ENCODE peak calls at places on chromosomes 3 and 15, in four cellular contexts. V is body of pancreas, R is brain microvascular endothelial cell, B is left lung. L is an unnamed sample.

GRCh38 chr15:32718822-32719716 is 1.3 kb downstream of the GREM1 start:
- DNase-seq in V (peak), R (no peak), B (no peak), L (peak)

GRCh38 chr3:39809995-39810595 is 686 bp downstream of the MYRIP start:
- DNase-seq in V (peak), R (no peak), B (no peak), L (no peak)

GRCh38 chr3:172869356-172869755 is 118.8 kb downstream of the ECT2 start:
- DNase-seq in V (peak), R (no peak), B (no peak), L (peak)

GRCh38 chr3:182292586-182292985 is 500.7 kb upstream of the ATP11B start:
- DNase-seq in V (no peak), R (no peak), B (no peak), L (no peak)

GRCh38 chr3:115996420-115997108 is 373.3 kb downstream of the GAP43 start:
- DNase-seq in V (no peak), R (peak), B (no peak), L (no peak)

GRCh38 chr15:25464784-25465183 is 26.0 kb upstream of the UBE3A start:
- DNase-seq in V (no peak), R (no peak), B (no peak), L (no peak)

GRCh38 chr3:27589795-27590194 is 105.6 kb upstream of the SLC4A7 start:
- DNase-seq in V (no peak), R (peak), B (no peak), L (no peak)

GRCh38 chr15:50506121-50506520 is 40.3 kb downstream of the USP50 start:
- DNase-seq in V (no peak), R (no peak), B (no peak), L (no peak)

GRCh38 chr3:149009732-149010131 is 18.4 kb downstream of the GYG1 start:
- DNase-seq in V (no peak), R (no peak), B (no peak), L (no peak)

GRCh38 chr3:12224181-12225147 is 64.4 kb upstream of the PPARG start:
- DNase-seq in V (no peak), R (peak), B (no peak), L (no peak)

GRCh38 chr3:131396170-131396569 is 14.6 kb downstream of the NUDT16 start:
- DNase-seq in V (no peak), R (no peak), B (no peak), L (no peak)

GRCh38 chr3:150454085-150454484 is 46.0 kb downstream of the TSC22D2 start:
- DNase-seq in V (no peak), R (no peak), B (no peak), L (no peak)

GRCh38 chr15:40050788-40051615 is 12.0 kb upstream of the SRP14 start:
- DNase-seq in V (no peak), R (no peak), B (peak), L (no peak)

GRCh38 chr3:25903371-25903770 is 113.5 kb downstream of the OXSM start:
- DNase-seq in V (no peak), R (no peak), B (no peak), L (no peak)

GRCh38 chr15:78921940-78922339 is 22.9 kb downstream of the CTSH start:
- DNase-seq in V (no peak), R (no peak), B (no peak), L (no peak)

GRCh38 chr15:98896002-98896721 is 111.4 kb downstream of the PGPEP1L start:
- DNase-seq in V (no peak), R (peak), B (no peak), L (no peak)

GRCh38 chr15:40100947-40101905 is 7.5 kb downstream of the BMF start:
- DNase-seq in V (no peak), R (no peak), B (no peak), L (no peak)

GRCh38 chr3:186746008-186746407 is 28.8 kb downstream of the KNG1 start:
- DNase-seq in V (peak), R (peak), B (peak), L (no peak)

GRCh38 chr3:19471147-19471546 is 322.8 kb downstream of the KCNH8 start:
- DNase-seq in V (no peak), R (no peak), B (no peak), L (no peak)

GRCh38 chr3:37995652-37996641 is 5.4 kb downstream of the VILL start:
- DNase-seq in V (no peak), R (no peak), B (peak), L (no peak)

GRCh38 chr3:113695818-113696645 is at the start of gene USF3:
- DNase-seq in V (peak), R (peak), B (peak), L (peak)

GRCh38 chr3:105527949-105528348 is 161.2 kb downstream of the ALCAM start:
- DNase-seq in V (no peak), R (no peak), B (no peak), L (no peak)

GRCh38 chr3:131812433-131812832 is 222.4 kb downstream of the CPNE4 start:
- DNase-seq in V (no peak), R (no peak), B (no peak), L (no peak)

GRCh38 chr15:101225658-101226057 is 26.2 kb downstream of the CHSY1 start:
- DNase-seq in V (no peak), R (peak), B (no peak), L (no peak)

GRCh38 chr3:197362086-197362485 is 63.7 kb upstream of the DLG1 start:
- DNase-seq in V (no peak), R (no peak), B (no peak), L (no peak)

GRCh38 chr3:45011756-45012441 is 14.2 kb upstream of the CLEC3B start:
- DNase-seq in V (peak), R (peak), B (no peak), L (no peak)

GRCh38 chr15:68354923-68355322 is 77.0 kb downstream of the ITGA11 start:
- DNase-seq in V (no peak), R (peak), B (no peak), L (no peak)

GRCh38 chr15:79973445-79974180 is 2.6 kb upstream of the BCL2A1 start:
- DNase-seq in V (no peak), R (no peak), B (no peak), L (no peak)

GRCh38 chr15:63218114-63218808 is 28.9 kb downstream of the RAB8B start:
- DNase-seq in V (no peak), R (peak), B (no peak), L (no peak)

GRCh38 chr3:99313481-99313880 is 324.9 kb upstream of the COL8A1 start:
- DNase-seq in V (no peak), R (no peak), B (no peak), L (no peak)

GRCh38 chr3:126528800-126529541 is 5.0 kb downstream of the CHST13 start:
- DNase-seq in V (peak), R (no peak), B (peak), L (no peak)

GRCh38 chr3:62562596-62562995 is 189.2 kb upstream of the FEZF2 start:
- DNase-seq in V (no peak), R (no peak), B (no peak), L (no peak)

GRCh38 chr3:155960060-155960459 is 89.6 kb downstream of the GMPS start:
- DNase-seq in V (no peak), R (peak), B (no peak), L (no peak)

GRCh38 chr15:63027646-63028045 is 14.9 kb upstream of the TPM1 start:
- DNase-seq in V (no peak), R (no peak), B (no peak), L (no peak)

GRCh38 chr3:73094127-73094526 is 32.7 kb downstream of the EBLN2 start:
- DNase-seq in V (no peak), R (no peak), B (no peak), L (no peak)

GRCh38 chr3:194046995-194047681 is 88.8 kb upstream of the HES1 start:
- DNase-seq in V (peak), R (no peak), B (peak), L (peak)

GRCh38 chr3:152657002-152657400 is 177.9 kb upstream of the P2RY1 start:
- DNase-seq in V (no peak), R (no peak), B (no peak), L (no peak)

GRCh38 chr3:174132006-174132405 is 727.1 kb upstream of the NAALADL2 start:
- DNase-seq in V (no peak), R (no peak), B (no peak), L (no peak)

GRCh38 chr3:89113887-89114840 is 6.7 kb downstream of the EPHA3 start:
- DNase-seq in V (peak), R (peak), B (peak), L (peak)

GRCh38 chr3:174101244-174101643 is 703.7 kb downstream of the NLGN1 start:
- DNase-seq in V (no peak), R (no peak), B (no peak), L (no peak)

DNA sequence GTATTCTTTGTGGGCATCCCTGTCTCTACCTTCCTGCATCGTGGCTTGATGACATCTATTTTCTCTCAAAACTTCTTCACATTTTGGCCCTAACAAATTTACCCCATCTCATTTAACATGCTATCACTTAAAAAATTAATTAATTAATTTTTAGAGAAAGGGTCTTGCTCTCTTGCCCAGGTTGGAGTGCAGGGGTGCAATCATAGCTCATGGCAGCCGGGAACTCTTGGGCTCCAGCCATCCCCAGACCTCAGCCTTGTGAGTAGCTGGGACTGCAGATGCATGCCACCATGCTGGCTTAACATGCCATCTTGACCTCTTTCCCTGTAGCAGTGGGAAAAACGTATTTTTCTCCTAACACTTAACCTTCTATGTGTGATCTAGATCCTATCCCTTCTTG is 20.6 kb downstream of the IQGAP1 start:
- DNase-seq in V (no peak), R (no peak), B (no peak), L (no peak)
- H3K4me3 ChIP-seq in V (no peak), R (no peak), B (no peak), L (no peak)

DNA sequence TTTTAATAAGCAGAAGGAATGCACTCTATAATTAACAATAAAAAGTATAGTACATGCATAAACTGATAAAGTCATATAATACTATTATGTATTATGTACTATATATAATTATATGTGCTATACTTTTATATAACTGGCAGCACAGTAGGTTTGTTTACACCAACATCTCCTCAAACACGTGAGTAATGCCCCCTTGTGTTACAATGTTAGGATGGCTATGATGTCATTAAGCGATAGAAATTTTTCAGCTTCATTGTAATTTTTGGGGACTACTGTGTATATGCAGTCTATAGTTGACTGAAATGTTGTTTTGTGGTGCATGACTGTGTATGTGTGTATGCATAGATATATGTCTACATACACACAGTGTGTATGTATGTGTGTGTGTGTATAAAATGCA is 100.6 kb downstream of the SLMAP start:
- DNase-seq in V (no peak), R (no peak), B (no peak), L (no peak)
- TF ChIP-seq CTCF in V (no peak), R (no peak), B (no peak), L (peak)

GRCh38 chr15:91853501-91853967 is at the start of gene SLCO3A1:
- DNase-seq in V (peak), R (no peak), B (peak), L (peak)
- H3K4me3 ChIP-seq in V (peak), R (peak), B (peak), L (peak)

GRCh38 chr3:42960781-42961180 is 18.3 kb upstream of the GASK1A start:
- DNase-seq in V (no peak), R (no peak), B (no peak), L (no peak)

GRCh38 chr3:42960282-42960681 is 18.8 kb upstream of the GASK1A start:
- DNase-seq in V (no peak), R (peak), B (no peak), L (no peak)

GRCh38 chr3:42961633-42962032 is 17.5 kb upstream of the GASK1A start:
- DNase-seq in V (peak), R (peak), B (no peak), L (peak)

GRCh38 chr3:42957573-42957972 is 21.5 kb upstream of the GASK1A start:
- DNase-seq in V (no peak), R (no peak), B (no peak), L (no peak)
- TF ChIP-seq CTCF in V (no peak), R (peak), B (no peak), L (no peak)

GRCh38 chr3:16510620-16511319 is 2.7 kb downstream of the RFTN1 start:
- DNase-seq in V (no peak), R (no peak), B (no peak), L (no peak)
- H3K4me3 ChIP-seq in V (no peak), R (no peak), B (no peak), L (no peak)

DNA sequence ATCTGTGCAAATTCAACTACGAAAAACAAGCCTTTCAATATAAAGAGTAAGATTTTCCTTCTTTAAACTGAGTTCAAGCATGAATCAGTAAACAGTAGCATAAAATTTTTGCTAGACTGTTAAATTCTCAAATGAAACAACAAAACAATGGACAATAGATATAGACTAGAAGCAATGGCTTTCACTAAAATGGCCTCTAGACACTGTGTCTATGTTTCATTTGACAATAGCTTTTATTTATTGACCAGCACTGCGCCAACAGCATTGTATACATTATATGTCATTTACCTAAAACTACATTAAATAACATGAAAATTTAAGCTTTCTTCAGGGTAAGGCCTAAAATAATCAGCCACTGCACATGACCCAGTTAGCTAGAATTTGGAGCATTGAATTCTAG is 148.5 kb downstream of the DUT start:
- DNase-seq in V (no peak), R (no peak), B (no peak), L (no peak)
- TF ChIP-seq CTCF in V (no peak), R (no peak), B (no peak), L (no peak)

GRCh38 chr15:96350884-96351639 is 20.6 kb downstream of the NR2F2 start:
- DNase-seq in V (no peak), R (peak), B (no peak), L (no peak)
- H3K4me3 ChIP-seq in V (no peak), R (peak), B (no peak), L (no peak)

GRCh38 chr3:46360904-46361303 is 7.0 kb downstream of the CCR2 start:
- DNase-seq in V (no peak), R (no peak), B (no peak), L (no peak)
- TF ChIP-seq CTCF in V (no peak), R (no peak), B (no peak), L (no peak)

DNA sequence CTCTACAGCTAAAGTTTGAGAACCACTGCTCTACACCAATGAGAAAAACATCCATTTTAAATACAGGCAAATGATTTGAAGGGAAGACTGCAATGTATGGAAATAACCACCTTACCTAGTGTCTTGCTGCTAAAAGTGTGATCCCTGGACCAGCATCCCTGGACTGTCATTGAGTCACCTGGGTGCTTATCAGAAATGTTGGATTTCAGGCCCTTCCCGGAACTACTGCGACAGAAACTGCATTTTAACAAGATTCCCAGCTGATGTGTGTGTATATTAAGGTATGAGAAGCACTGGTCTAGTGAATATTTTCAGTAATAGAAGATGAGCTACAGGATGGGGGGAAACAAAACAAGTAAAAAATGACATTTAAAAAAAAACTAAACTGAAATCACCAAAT is 324.1 kb downstream of the MECOM start:
- DNase-seq in V (no peak), R (no peak), B (no peak), L (no peak)
- H3K4me3 ChIP-seq in V (no peak), R (no peak), B (no peak), L (no peak)